ENCODE peak calls at places on chromosomes 5 and 9, in seven cellular contexts. P is NB4; U is GM04503; Y is stimulated activated CD4-positive, alpha-beta T cell treated with anti-CD3 and anti-CD28 coated beads, Interleukin-2, amount 100 ng/mL, for 48 hours; L is small intestine; D is Kasumi-1; S is HEK293T. I is an unnamed sample.
A peak's percentile ranks its signal among the peaks of the same experiment; 100 is the strongest.

GRCh38 chr9:89368550-89368949 is 50.2 kb downstream of the SECISBP2 start:
- DNase-seq in P (no peak), U (no peak), Y (no peak), L (no peak), D (no peak), S (no peak), I (no peak)

GRCh38 chr5:45038366-45038987 is 229.7 kb downstream of the MRPS30 start:
- DNase-seq in P (peak; percentile 52), U (no peak), Y (no peak), L (peak; percentile 20), D (peak; percentile 87), S (peak; percentile 11), I (no peak)

GRCh38 chr5:52799358-52799982 is 11.8 kb downstream of the ITGA1 start:
- DNase-seq in P (peak; percentile 40), U (peak; percentile 88), Y (no peak), L (peak; percentile 53), D (peak; percentile 48), S (peak; percentile 18), I (no peak)

GRCh38 chr5:13831236-13831810 is 113.2 kb downstream of the DNAH5 start:
- DNase-seq in P (no peak), U (no peak), Y (no peak), L (no peak), D (no peak), S (no peak), I (no peak)

GRCh38 chr5:115542076-115542475 is 2.5 kb downstream of the FEM1C start:
- DNase-seq in P (no peak), U (no peak), Y (no peak), L (no peak), D (peak; percentile 11), S (no peak), I (no peak)

GRCh38 chr5:44952376-44952775 is 143.6 kb downstream of the MRPS30 start:
- DNase-seq in P (peak; percentile 66), U (no peak), Y (no peak), L (peak; percentile 5), D (peak; percentile 88), S (peak; percentile 15), I (no peak)

GRCh38 chr5:135565691-135566421 is 12.9 kb downstream of the CXCL14 start:
- DNase-seq in P (peak; percentile 76), U (no peak), Y (peak; percentile 79), L (peak; percentile 69), D (peak; percentile 76), S (peak; percentile 79), I (peak; percentile 75)

GRCh38 chr9:31347082-31347617 is 1037.3 kb upstream of the ACO1 start:
- DNase-seq in P (peak; percentile 62), U (no peak), Y (no peak), L (peak; percentile 70), D (peak; percentile 49), S (no peak), I (no peak)

GRCh38 chr5:29720954-29721353 is 1472.5 kb upstream of the CDH6 start:
- DNase-seq in P (no peak), U (no peak), Y (no peak), L (no peak), D (no peak), S (no peak), I (no peak)

GRCh38 chr5:84249918-84250635 is 134.6 kb downstream of the EDIL3 start:
- DNase-seq in P (no peak), U (peak; percentile 29), Y (no peak), L (no peak), D (no peak), S (no peak), I (no peak)

GRCh38 chr5:40078907-40079575 is 600.7 kb upstream of the PTGER4 start:
- DNase-seq in P (no peak), U (no peak), Y (no peak), L (no peak), D (no peak), S (no peak), I (no peak)

GRCh38 chr5:138716456-138716924 is 36.7 kb upstream of the CTNNA1 start:
- DNase-seq in P (no peak), U (no peak), Y (no peak), L (no peak), D (no peak), S (peak; percentile 19), I (no peak)

GRCh38 chr9:109460576-109460975 is 37.5 kb downstream of the PTPN3 start:
- DNase-seq in P (no peak), U (no peak), Y (no peak), L (no peak), D (no peak), S (no peak), I (no peak)

GRCh38 chr5:172640822-172641358 is at the start of gene NEURL1B:
- DNase-seq in P (peak; percentile 77), U (no peak), Y (peak; percentile 35), L (peak; percentile 84), D (peak; percentile 73), S (peak; percentile 96), I (no peak)

GRCh38 chr9:7139886-7140285 is 382.1 kb downstream of the KDM4C start:
- DNase-seq in P (no peak), U (no peak), Y (no peak), L (no peak), D (no peak), S (no peak), I (no peak)

GRCh38 chr9:79131876-79132377 is 439.8 kb upstream of the TLE4 start:
- DNase-seq in P (no peak), U (no peak), Y (no peak), L (no peak), D (no peak), S (no peak), I (no peak)

GRCh38 chr5:93422652-93423332 is 158.2 kb downstream of the NR2F1-AS1 start:
- DNase-seq in P (no peak), U (no peak), Y (no peak), L (no peak), D (no peak), S (no peak), I (no peak)

GRCh38 chr9:15249042-15249818 is 57.8 kb downstream of the TTC39B start:
- DNase-seq in P (no peak), U (peak; percentile 23), Y (no peak), L (no peak), D (no peak), S (no peak), I (no peak)

GRCh38 chr5:169591636-169592035 is 8.1 kb downstream of the SPDL1 start:
- DNase-seq in P (no peak), U (no peak), Y (no peak), L (no peak), D (no peak), S (no peak), I (no peak)

GRCh38 chr9:128551652-128552152 is 685 bp upstream of the SPTAN1 start:
- DNase-seq in P (no peak), U (no peak), Y (no peak), L (no peak), D (no peak), S (peak; percentile 84), I (no peak)

GRCh38 chr5:172583931-172584511 is 57.0 kb upstream of the NEURL1B start:
- DNase-seq in P (no peak), U (no peak), Y (no peak), L (no peak), D (no peak), S (no peak), I (no peak)

GRCh38 chr5:15013654-15014463 is 142.3 kb upstream of the ANKH start:
- DNase-seq in P (peak; percentile 58), U (peak; percentile 34), Y (no peak), L (peak; percentile 73), D (peak; percentile 76), S (peak; percentile 40), I (no peak)

GRCh38 chr9:133658442-133659431 is 22.6 kb downstream of the DBH start:
- DNase-seq in P (no peak), U (no peak), Y (no peak), L (peak; percentile 70), D (no peak), S (peak; percentile 71), I (no peak)